ENCODE peak calls at places on chromosomes 6 and 20, in five cellular contexts. One of them, this sample, is unnamed.
A peak's percentile ranks its signal among the peaks of the same experiment; 100 is the strongest.

GRCh38 chr6:121581327-121581726 is 145.9 kb downstream of the GJA1 start:
- DNase-seq in upper lobe of left lung: no peak
- DNase-seq in suprapubic skin: no peak
- DNase-seq in K562: no peak
- DNase-seq in prostate gland: no peak
- DNase-seq in this sample: no peak

GRCh38 chr20:31751126-31751525 is 12.0 kb downstream of the TPX2 start:
- DNase-seq in upper lobe of left lung: no peak
- DNase-seq in prostate gland: no peak
- DNase-seq in suprapubic skin: no peak
- DNase-seq in K562: no peak
- DNase-seq in this sample: no peak

GRCh38 chr6:113684382-113684901 is 172.7 kb upstream of the MARCKS start:
- DNase-seq in upper lobe of left lung: no peak
- DNase-seq in prostate gland: no peak
- DNase-seq in K562: no peak
- DNase-seq in suprapubic skin: no peak
- DNase-seq in this sample: no peak

GRCh38 chr6:139373154-139373927 is 1.1 kb downstream of the CITED2 start:
- DNase-seq in K562: peak; percentile 43
- DNase-seq in prostate gland: peak; percentile 41
- DNase-seq in upper lobe of left lung: peak; percentile 94
- DNase-seq in suprapubic skin: peak; percentile 83
- DNase-seq in this sample: no peak

GRCh38 chr6:169661357-169661756 is 40.5 kb downstream of the WDR27 start:
- DNase-seq in K562: no peak
- DNase-seq in prostate gland: no peak
- DNase-seq in suprapubic skin: no peak
- DNase-seq in upper lobe of left lung: no peak
- DNase-seq in this sample: no peak

GRCh38 chr20:56163806-56164205 is 84.7 kb upstream of the MC3R start:
- DNase-seq in suprapubic skin: no peak
- DNase-seq in K562: peak; percentile 18
- DNase-seq in upper lobe of left lung: no peak
- DNase-seq in prostate gland: no peak
- DNase-seq in this sample: no peak

GRCh38 chr6:90179190-90180169 is 117.2 kb downstream of the BACH2 start:
- DNase-seq in upper lobe of left lung: no peak
- DNase-seq in suprapubic skin: no peak
- DNase-seq in K562: no peak
- DNase-seq in prostate gland: no peak
- DNase-seq in this sample: no peak

GRCh38 chr6:72621243-72622093 is at the start of gene KCNQ5:
- DNase-seq in prostate gland: no peak
- DNase-seq in upper lobe of left lung: peak; percentile 76
- DNase-seq in K562: peak; percentile 47
- DNase-seq in suprapubic skin: no peak
- DNase-seq in this sample: no peak

GRCh38 chr6:31779908-31780307 is 2.8 kb upstream of the VWA7 start:
- DNase-seq in upper lobe of left lung: peak; percentile 66
- DNase-seq in suprapubic skin: no peak
- DNase-seq in prostate gland: no peak
- DNase-seq in K562: no peak
- DNase-seq in this sample: no peak

GRCh38 chr6:12170351-12171079 is 119.6 kb upstream of the EDN1 start:
- DNase-seq in suprapubic skin: no peak
- DNase-seq in upper lobe of left lung: no peak
- DNase-seq in prostate gland: no peak
- DNase-seq in K562: no peak
- DNase-seq in this sample: no peak

GRCh38 chr6:26187981-26188635 is 100.9 kb downstream of the HFE start:
- DNase-seq in upper lobe of left lung: no peak
- DNase-seq in suprapubic skin: no peak
- DNase-seq in prostate gland: no peak
- DNase-seq in K562: peak; percentile 49
- DNase-seq in this sample: no peak

GRCh38 chr6:110002676-110003075 is 24.6 kb downstream of the GPR6 start:
- DNase-seq in upper lobe of left lung: no peak
- DNase-seq in K562: no peak
- DNase-seq in prostate gland: no peak
- DNase-seq in suprapubic skin: no peak
- DNase-seq in this sample: no peak

GRCh38 chr6:31979238-31979898 is 2.5 kb upstream of the C4A start:
- DNase-seq in prostate gland: no peak
- DNase-seq in K562: no peak
- DNase-seq in suprapubic skin: no peak
- DNase-seq in upper lobe of left lung: no peak
- DNase-seq in this sample: no peak

GRCh38 chr6:98808522-98809210 is 25.7 kb upstream of the POU3F2 start:
- DNase-seq in K562: no peak
- DNase-seq in upper lobe of left lung: no peak
- DNase-seq in suprapubic skin: no peak
- DNase-seq in prostate gland: no peak
- DNase-seq in this sample: no peak

GRCh38 chr20:36845288-36845969 is 30.5 kb upstream of the TLDC2 start:
- DNase-seq in K562: no peak
- DNase-seq in upper lobe of left lung: peak; percentile 68
- DNase-seq in suprapubic skin: no peak
- DNase-seq in prostate gland: no peak
- DNase-seq in this sample: no peak

GRCh38 chr6:122092366-122092765 is 307.1 kb upstream of the HSF2 start:
- DNase-seq in K562: no peak
- DNase-seq in prostate gland: no peak
- DNase-seq in suprapubic skin: no peak
- DNase-seq in upper lobe of left lung: no peak
- DNase-seq in this sample: no peak

GRCh38 chr20:54267510-54268003 is 59.7 kb downstream of the PFDN4 start:
- DNase-seq in upper lobe of left lung: no peak
- DNase-seq in K562: no peak
- DNase-seq in suprapubic skin: no peak
- DNase-seq in prostate gland: peak; percentile 7
- DNase-seq in this sample: no peak

GRCh38 chr6:168915855-168916254 is 337.8 kb downstream of the THBS2 start:
- DNase-seq in upper lobe of left lung: no peak
- DNase-seq in prostate gland: no peak
- DNase-seq in K562: no peak
- DNase-seq in suprapubic skin: no peak
- DNase-seq in this sample: no peak

GRCh38 chr6:38354905-38355304 is 284.8 kb downstream of the BTBD9 start:
- DNase-seq in suprapubic skin: no peak
- DNase-seq in K562: no peak
- DNase-seq in prostate gland: no peak
- DNase-seq in upper lobe of left lung: no peak
- DNase-seq in this sample: no peak

GRCh38 chr20:50678213-50678898 is 13.0 kb downstream of the RIPOR3 start:
- DNase-seq in prostate gland: no peak
- DNase-seq in upper lobe of left lung: no peak
- DNase-seq in suprapubic skin: no peak
- DNase-seq in K562: no peak
- DNase-seq in this sample: no peak

GRCh38 chr6:138765896-138766487 is 7.6 kb upstream of the CCDC28A start:
- DNase-seq in upper lobe of left lung: no peak
- DNase-seq in K562: peak; percentile 63
- DNase-seq in prostate gland: no peak
- DNase-seq in suprapubic skin: no peak
- DNase-seq in this sample: peak; percentile 22

GRCh38 chr6:35583893-35584688 is 71.4 kb upstream of the TULP1 start:
- DNase-seq in K562: peak; percentile 39
- DNase-seq in prostate gland: peak; percentile 81
- DNase-seq in upper lobe of left lung: no peak
- DNase-seq in suprapubic skin: no peak
- DNase-seq in this sample: peak; percentile 67

DNA sequence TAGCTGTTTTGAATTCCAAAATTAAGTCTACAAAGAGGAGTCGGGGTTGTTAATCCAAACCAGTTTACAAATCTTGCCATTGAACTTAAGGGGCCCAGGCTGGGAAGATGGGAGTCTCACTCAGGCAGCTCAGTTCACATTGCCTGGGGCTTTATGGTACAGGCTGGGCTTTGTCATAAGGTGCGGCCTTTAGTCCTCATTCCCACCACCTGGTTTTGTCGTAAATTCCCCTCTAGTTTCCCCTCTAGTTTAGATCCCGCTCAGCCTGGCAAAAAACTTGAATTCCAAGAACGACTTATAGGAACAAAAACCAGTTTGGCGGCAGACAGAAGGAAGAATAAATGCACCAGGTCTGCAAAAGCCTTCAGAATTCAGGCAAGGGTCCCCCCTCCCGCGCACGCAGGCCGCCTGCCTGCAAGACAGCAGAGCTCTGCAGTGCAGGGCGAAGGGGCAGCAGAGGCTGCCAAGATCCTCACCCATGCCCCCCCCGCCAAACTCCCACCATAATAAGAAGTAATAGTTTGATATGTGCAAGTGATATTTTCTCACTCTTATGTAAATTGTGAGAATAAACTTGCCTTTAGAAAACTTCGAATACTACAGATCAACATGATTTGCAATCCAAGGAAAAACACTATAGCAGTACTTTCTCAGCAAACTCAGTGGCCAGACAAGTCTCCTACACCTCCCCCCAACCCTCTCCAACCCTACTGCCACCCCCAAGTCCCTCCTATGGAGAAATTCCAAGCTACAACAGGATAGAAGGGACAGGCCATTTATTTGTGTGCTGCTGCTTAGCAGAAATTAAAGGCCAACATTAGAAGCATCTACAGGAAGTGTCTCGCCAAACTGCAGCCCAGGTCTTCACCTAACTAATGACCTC is 4.0 kb downstream of the BMP7 start:
- DNase-seq in K562: no peak
- DNase-seq in prostate gland: no peak
- DNase-seq in upper lobe of left lung: peak; percentile 49
- DNase-seq in suprapubic skin: no peak
- DNase-seq in this sample: no peak
- H3K4me1 ChIP-seq in K562: peaks cover 19% of the 10 kb centered on the region
- H3K4me1 ChIP-seq in prostate gland: peaks cover 12% of the 10 kb centered on the region
- H3K4me1 ChIP-seq in upper lobe of left lung: peaks cover 16% of the 10 kb centered on the region
- H3K4me1 ChIP-seq in suprapubic skin: peaks cover 84% of the 10 kb centered on the region
- H3K4me1 ChIP-seq in this sample: peaks cover 8% of the 10 kb centered on the region

GRCh38 chr6:10313799-10314162 is 101.1 kb downstream of the TFAP2A start:
- DNase-seq in suprapubic skin: no peak
- DNase-seq in prostate gland: no peak
- DNase-seq in K562: no peak
- DNase-seq in upper lobe of left lung: no peak
- DNase-seq in this sample: no peak

GRCh38 chr6:10316327-10316726 is 98.5 kb downstream of the TFAP2A start:
- DNase-seq in upper lobe of left lung: peak; percentile 51
- DNase-seq in suprapubic skin: no peak
- DNase-seq in prostate gland: peak; percentile 54
- DNase-seq in K562: no peak
- DNase-seq in this sample: no peak

GRCh38 chr6:10314163-10314955 is 100.5 kb downstream of the TFAP2A start:
- DNase-seq in K562: peak; percentile 23
- DNase-seq in upper lobe of left lung: no peak
- DNase-seq in prostate gland: peak; percentile 14
- DNase-seq in suprapubic skin: no peak
- DNase-seq in this sample: no peak

GRCh38 chr6:10315631-10316145 is 99.2 kb downstream of the TFAP2A start:
- DNase-seq in upper lobe of left lung: no peak
- DNase-seq in suprapubic skin: no peak
- DNase-seq in prostate gland: no peak
- DNase-seq in K562: no peak
- DNase-seq in this sample: no peak

DNA sequence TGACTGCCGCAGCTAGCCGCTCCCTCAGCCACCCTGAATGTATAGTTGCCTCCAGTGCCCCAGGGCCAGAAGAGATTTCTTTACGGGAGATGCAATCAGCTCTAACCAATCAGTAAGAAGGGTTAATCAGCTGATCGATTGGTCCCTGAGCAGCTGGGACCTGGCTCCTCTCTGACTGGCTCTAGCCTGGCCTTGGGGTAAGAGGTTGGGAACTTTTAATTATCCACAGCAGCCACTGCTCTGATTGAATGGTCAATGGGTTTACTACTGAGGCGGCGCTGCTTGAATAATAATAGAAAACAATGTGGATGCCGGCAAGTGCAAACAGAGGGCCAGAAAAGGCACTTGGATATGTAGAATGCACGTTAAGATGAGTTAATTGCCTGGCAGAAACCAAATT is 99.8 kb downstream of the TFAP2A start:
- DNase-seq in upper lobe of left lung: no peak
- DNase-seq in K562: no peak
- DNase-seq in suprapubic skin: no peak
- DNase-seq in prostate gland: no peak
- DNase-seq in this sample: no peak
- H3K27ac ChIP-seq in upper lobe of left lung: no peak overlapping the region
- H3K27ac ChIP-seq in K562: peak overlapping the region; percentile 54
- H3K27ac ChIP-seq in suprapubic skin: no peak overlapping the region
- H3K27ac ChIP-seq in prostate gland: no peak overlapping the region
- H3K27ac ChIP-seq in this sample: peak overlapping the region; percentile 83

DNA sequence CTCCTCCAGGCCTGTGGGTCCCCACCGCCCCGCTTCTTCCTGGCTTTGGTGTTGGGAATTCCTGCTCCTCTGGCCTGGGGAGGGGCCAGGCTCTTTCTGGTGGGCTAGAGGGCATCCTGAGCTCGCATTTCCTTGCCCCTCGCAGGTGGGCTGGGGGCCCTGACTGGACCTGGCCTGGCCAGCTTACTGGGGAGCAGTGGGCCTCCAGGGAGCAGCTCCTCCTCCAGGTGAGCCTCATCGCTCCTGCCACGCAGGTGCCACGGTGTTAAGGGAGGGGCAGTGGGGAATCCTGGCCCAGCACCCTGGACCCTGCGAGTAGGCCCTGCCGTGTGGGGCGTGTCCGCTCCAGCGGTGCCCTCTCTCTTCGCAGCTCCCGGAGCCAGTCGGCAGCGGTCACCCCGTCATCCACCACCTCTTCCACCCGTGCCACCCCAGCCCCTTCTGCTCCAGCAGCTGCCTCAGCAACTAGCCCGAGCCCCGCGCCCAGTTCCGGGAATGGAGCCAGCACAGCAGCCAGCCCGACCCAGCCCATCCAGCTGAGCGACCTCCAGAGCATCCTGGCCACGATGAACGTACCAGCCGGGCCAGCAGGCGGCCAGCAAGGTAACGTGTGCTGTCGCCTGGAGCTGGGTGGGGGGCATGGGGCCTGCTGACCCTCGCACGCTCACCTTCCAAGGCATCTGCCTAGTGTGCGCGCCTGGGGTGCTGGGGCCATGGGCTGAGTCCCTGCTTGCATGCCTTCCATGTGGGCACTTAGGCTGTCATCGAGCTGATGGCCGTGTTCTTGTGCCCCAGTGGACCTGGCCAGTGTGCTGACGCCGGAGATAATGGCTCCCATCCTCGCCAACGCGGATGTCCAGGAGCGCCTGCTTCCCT is 4.7 kb downstream of the ADRM1 start:
- DNase-seq in suprapubic skin: no peak
- DNase-seq in prostate gland: no peak
- DNase-seq in upper lobe of left lung: peak; percentile 81
- DNase-seq in K562: no peak
- DNase-seq in this sample: no peak
- TF ChIP-seq POLR2AphosphoS5 in suprapubic skin: no peak
- TF ChIP-seq POLR2AphosphoS5 in prostate gland: no peak
- TF ChIP-seq POLR2AphosphoS5 in upper lobe of left lung: no peak
- TF ChIP-seq POLR2AphosphoS5 in K562: no peak
- TF ChIP-seq POLR2AphosphoS5 in this sample: peak; percentile 49

DNA sequence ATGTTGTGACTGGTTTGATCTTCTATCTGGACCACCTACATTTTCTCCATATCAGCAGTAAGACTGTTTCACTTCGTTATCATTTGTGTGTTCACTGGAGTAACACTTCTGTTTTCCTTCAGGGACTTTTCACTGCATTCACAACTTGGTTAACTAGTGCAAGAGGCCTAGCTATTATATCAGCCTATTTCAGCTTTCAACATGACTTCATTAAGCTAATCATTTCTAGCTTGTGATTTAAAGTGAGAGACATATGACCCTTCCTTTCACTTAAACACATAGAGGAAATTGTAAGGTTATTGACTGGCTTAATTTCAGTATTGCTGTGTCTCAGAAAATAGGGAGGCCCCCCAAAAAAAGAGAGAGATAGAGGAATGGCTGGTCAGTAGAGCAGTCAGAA is 622.8 kb upstream of the NRSN1 start:
- DNase-seq in K562: no peak
- DNase-seq in upper lobe of left lung: no peak
- DNase-seq in prostate gland: no peak
- DNase-seq in suprapubic skin: no peak
- DNase-seq in this sample: no peak
- H3K4me1 ChIP-seq in K562: no peaks in the 10 kb centered on the region
- H3K4me1 ChIP-seq in upper lobe of left lung: no peaks in the 10 kb centered on the region
- H3K4me1 ChIP-seq in prostate gland: no peaks in the 10 kb centered on the region
- H3K4me1 ChIP-seq in suprapubic skin: no peaks in the 10 kb centered on the region
- H3K4me1 ChIP-seq in this sample: no peaks in the 10 kb centered on the region